ENCODE peak calls at places on chromosomes 3 and 15, in eight cellular contexts. V, A, M, K, X, D, S and T are unnamed samples.

GRCh38 chr15:60760646-60761504 is 281.9 kb upstream of the ICE2 start:
- DNase-seq in V (no peak), A (no peak), M (no peak), K (no peak), X (no peak), D (no peak), S (no peak), T (no peak)

GRCh38 chr3:120454076-120454689 is 3.4 kb upstream of the FSTL1 start:
- DNase-seq in V (no peak), A (no peak), M (no peak), K (no peak), X (no peak), D (no peak), S (no peak), T (no peak)

GRCh38 chr3:142636664-142637063 is 40.5 kb downstream of the PLS1 start:
- DNase-seq in V (no peak), A (no peak), M (no peak), K (no peak), X (no peak), D (no peak), S (no peak), T (no peak)

GRCh38 chr3:142915636-142916035 is 26.8 kb upstream of the PCOLCE2 start:
- DNase-seq in V (no peak), A (no peak), M (no peak), K (no peak), X (no peak), D (no peak), S (no peak), T (no peak)

GRCh38 chr3:149120051-149120972 is 9.1 kb upstream of the HPS3 start:
- DNase-seq in V (no peak), A (no peak), M (no peak), K (no peak), X (no peak), D (no peak), S (no peak), T (no peak)

GRCh38 chr3:28901029-28901428 is 379.8 kb upstream of the RBMS3 start:
- DNase-seq in V (no peak), A (no peak), M (no peak), K (no peak), X (no peak), D (peak; percentile 43), S (no peak), T (no peak)

GRCh38 chr15:94265009-94265408 is 33.6 kb downstream of the MCTP2 start:
- DNase-seq in V (no peak), A (no peak), M (no peak), K (no peak), X (no peak), D (no peak), S (no peak), T (no peak)

GRCh38 chr15:41545218-41545617 is 1.2 kb upstream of the RPAP1 start:
- DNase-seq in V (no peak), A (no peak), M (no peak), K (no peak), X (no peak), D (no peak), S (no peak), T (no peak)

GRCh38 chr3:136802481-136802996 is 16.4 kb upstream of the SLC35G2 start:
- DNase-seq in V (no peak), A (no peak), M (no peak), K (no peak), X (no peak), D (no peak), S (no peak), T (no peak)

GRCh38 chr3:120497318-120497717 is 46.5 kb upstream of the FSTL1 start:
- DNase-seq in V (no peak), A (no peak), M (no peak), K (no peak), X (no peak), D (no peak), S (no peak), T (no peak)

GRCh38 chr3:58998476-58999117 is 51.2 kb downstream of the CFAP20DC start:
- DNase-seq in V (no peak), A (no peak), M (no peak), K (no peak), X (no peak), D (no peak), S (no peak), T (no peak)

DNA sequence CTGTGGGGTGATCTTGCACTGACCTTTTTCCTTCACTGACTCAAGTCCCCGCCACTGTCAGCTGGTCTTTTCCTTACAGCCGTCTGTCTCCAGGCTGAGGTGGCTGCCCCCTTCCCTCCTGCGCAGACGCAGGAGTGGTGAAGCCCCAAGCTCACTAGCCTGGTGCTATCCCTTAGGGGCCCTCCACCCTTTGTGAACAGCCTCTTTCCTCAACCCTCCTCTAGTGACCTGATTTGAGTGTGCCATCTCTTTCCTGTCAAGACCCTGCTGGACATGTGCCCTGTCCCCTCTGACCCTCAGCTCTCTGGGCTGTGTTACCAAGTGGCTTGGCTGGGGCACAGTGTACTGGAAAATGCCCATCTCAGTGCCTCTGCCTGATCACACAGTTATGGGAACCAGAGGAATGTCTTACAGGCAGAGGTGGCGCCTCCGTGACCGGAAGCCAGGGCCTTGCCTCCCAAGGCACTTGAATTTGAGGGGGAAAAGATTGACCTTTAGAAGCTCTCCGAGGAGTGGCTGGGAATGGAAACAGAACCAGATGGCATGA is 8.7 kb downstream of the KBTBD13 start:
- DNase-seq in V (no peak), A (no peak), M (no peak), K (peak; percentile 81), X (no peak), D (no peak), S (peak; percentile 68), T (no peak)
- H3K4me1 ChIP-seq in V (peaks cover 27% of the 10 kb centered on the region), A (peaks cover 99% of the 10 kb centered on the region), M (no peaks in the 10 kb centered on the region), K (peaks cover 97% of the 10 kb centered on the region), X (no peaks in the 10 kb centered on the region), D (peaks cover 38% of the 10 kb centered on the region), S (peaks cover 77% of the 10 kb centered on the region), T (peaks cover 14% of the 10 kb centered on the region)

DNA sequence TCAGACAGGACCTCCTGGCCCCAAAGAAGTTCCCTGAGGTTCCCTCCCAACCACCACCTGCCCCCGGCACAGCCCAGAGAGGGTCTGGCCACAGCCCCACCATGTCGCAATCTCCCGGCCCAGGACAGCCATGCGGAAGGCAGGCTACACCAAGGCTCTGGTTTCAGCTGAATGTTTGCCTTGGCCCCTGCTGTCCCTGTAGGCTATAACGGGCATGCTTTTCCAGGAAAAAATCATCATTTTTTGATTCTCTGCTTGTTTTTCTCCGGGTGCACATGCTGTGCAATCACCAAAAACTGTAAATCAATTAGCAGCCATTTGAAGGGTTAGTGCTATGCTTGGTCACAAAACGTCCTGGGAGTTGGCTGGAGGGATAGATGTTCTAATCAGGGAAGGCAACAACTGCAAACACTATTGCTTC is 142.7 kb upstream of the IGF1R start:
- DNase-seq in V (peak; percentile 94), A (no peak), M (no peak), K (peak; percentile 94), X (no peak), D (no peak), S (no peak), T (peak; percentile 47)
- H3K4me1 ChIP-seq in V (no peaks in the 10 kb centered on the region), A (no peaks in the 10 kb centered on the region), M (no peaks in the 10 kb centered on the region), K (peaks cover 49% of the 10 kb centered on the region), X (no peaks in the 10 kb centered on the region), D (no peaks in the 10 kb centered on the region), S (no peaks in the 10 kb centered on the region), T (peaks cover 2% of the 10 kb centered on the region)

GRCh38 chr15:83285979-83286553 is 1.6 kb upstream of the BNC1 start:
- DNase-seq in V (no peak), A (no peak), M (no peak), K (no peak), X (no peak), D (no peak), S (no peak), T (no peak)

GRCh38 chr15:83283813-83284562 is 476 bp downstream of the BNC1 start:
- DNase-seq in V (no peak), A (no peak), M (no peak), K (no peak), X (no peak), D (no peak), S (no peak), T (no peak)

GRCh38 chr15:83285284-83285978 is 967 bp upstream of the BNC1 start:
- DNase-seq in V (no peak), A (no peak), M (no peak), K (no peak), X (no peak), D (no peak), S (no peak), T (no peak)

GRCh38 chr15:83282859-83283812 is 1.3 kb downstream of the BNC1 start:
- DNase-seq in V (peak; percentile 83), A (peak; percentile 30), M (no peak), K (no peak), X (no peak), D (no peak), S (no peak), T (no peak)

GRCh38 chr15:83284563-83285283 is at the start of gene BNC1:
- DNase-seq in V (no peak), A (no peak), M (no peak), K (no peak), X (no peak), D (no peak), S (no peak), T (no peak)
- H3K4me1 ChIP-seq in V (peaks cover 3% of the 10 kb centered on the region), A (peaks cover 15% of the 10 kb centered on the region), M (no peaks in the 10 kb centered on the region), K (peaks cover 18% of the 10 kb centered on the region), X (no peaks in the 10 kb centered on the region), D (peaks cover 5% of the 10 kb centered on the region), S (peaks cover 6% of the 10 kb centered on the region), T (no peaks in the 10 kb centered on the region)

GRCh38 chr3:134371542-134372324 is 2.5 kb downstream of the AMOTL2 start:
- DNase-seq in V (peak; percentile 41), A (no peak), M (no peak), K (peak; percentile 60), X (no peak), D (no peak), S (peak; percentile 36), T (no peak)

GRCh38 chr3:134369231-134369741 is 5.0 kb downstream of the AMOTL2 start:
- DNase-seq in V (peak; percentile 34), A (no peak), M (peak; percentile 9), K (peak; percentile 58), X (no peak), D (no peak), S (peak; percentile 22), T (no peak)

GRCh38 chr3:134369861-134370596 is 4.2 kb downstream of the AMOTL2 start:
- DNase-seq in V (peak; percentile 49), A (no peak), M (no peak), K (peak; percentile 39), X (no peak), D (no peak), S (peak; percentile 38), T (no peak)

GRCh38 chr3:134372405-134373277 is 1.6 kb downstream of the AMOTL2 start:
- DNase-seq in V (peak; percentile 64), A (no peak), M (no peak), K (no peak), X (no peak), D (no peak), S (peak; percentile 56), T (no peak)

DNA sequence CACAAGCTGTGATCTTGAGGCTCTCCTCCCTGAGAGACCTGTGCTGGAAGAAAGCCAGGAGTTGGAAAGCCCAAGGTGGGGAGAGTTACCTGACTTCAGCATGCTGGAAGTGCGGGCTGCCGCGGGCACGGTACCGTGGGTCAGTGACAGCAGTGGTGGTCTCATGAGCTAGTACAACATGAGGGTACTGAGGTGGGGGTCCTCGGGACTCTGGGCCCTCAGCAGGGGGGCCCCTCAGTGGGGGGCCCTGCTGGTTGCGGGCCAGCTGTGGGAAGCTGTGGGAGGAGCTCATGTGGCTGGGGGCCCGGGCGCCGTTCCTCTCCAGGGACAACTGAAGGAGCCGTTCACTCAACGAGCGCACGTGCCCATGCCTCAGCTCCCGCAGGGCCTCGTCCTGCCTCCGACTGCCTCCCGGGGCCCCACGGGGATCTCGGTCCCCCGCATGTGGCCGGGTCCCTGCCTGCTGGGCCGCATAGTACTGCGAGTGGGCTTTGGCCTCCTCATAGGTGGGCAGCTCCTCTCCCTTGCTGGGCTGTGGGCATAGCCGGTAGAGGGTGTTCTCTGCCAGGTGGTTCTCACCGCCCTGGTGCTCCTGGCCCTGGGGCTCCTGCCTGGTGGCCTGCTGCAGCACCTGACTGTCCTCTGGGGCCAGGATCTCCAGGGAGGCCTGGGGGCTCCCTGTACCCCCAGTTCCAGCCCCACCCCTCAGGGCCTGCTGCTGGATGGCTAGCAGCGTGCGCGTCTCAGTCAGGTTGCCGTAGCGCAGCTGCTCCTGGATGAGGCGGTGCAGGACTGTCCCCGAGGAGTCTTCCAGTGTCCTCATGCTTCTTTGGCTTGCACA is 3.4 kb downstream of the AMOTL2 start:
- DNase-seq in V (peak; percentile 72), A (no peak), M (no peak), K (peak; percentile 69), X (no peak), D (no peak), S (peak; percentile 69), T (no peak)
- H3K4me1 ChIP-seq in V (peaks cover 75% of the 10 kb centered on the region), A (peaks cover 97% of the 10 kb centered on the region), M (peaks cover 24% of the 10 kb centered on the region), K (peaks cover 81% of the 10 kb centered on the region), X (peaks cover 4% of the 10 kb centered on the region), D (peaks cover 57% of the 10 kb centered on the region), S (peaks cover 68% of the 10 kb centered on the region), T (peaks cover 22% of the 10 kb centered on the region)